ENCODE peak calls at places on chromosomes 12 and 14, in five cellular contexts. P is GM23338; N is mesendoderm; O is GM23248; S is effector memory CD4-positive, alpha-beta T cell. U is an unnamed sample. For H3K4me1, the result is how much of the 10 kb centered on the place peaks cover.

GRCh38 chr12:48890657-48891418 is 25.2 kb upstream of the RND1 start:
- DNase-seq in P (peak), N (peak), O (peak), S (peak), U (peak)

GRCh38 chr14:23450376-23450775 is 14.9 kb upstream of the MYH7 start:
- DNase-seq in P (peak), N (peak), O (no peak), S (no peak), U (no peak)

GRCh38 chr14:61388173-61388975 is 67.0 kb downstream of the PRKCH start:
- DNase-seq in P (no peak), N (peak), O (peak), S (no peak), U (no peak)

GRCh38 chr12:65557425-65558167 is 266.7 kb upstream of the HMGA2 start:
- DNase-seq in P (no peak), N (no peak), O (no peak), S (no peak), U (no peak)

GRCh38 chr14:91373591-91374245 is 43.9 kb downstream of the CCDC88C start:
- DNase-seq in P (no peak), N (no peak), O (no peak), S (no peak), U (peak)

GRCh38 chr14:87617079-87617478 is 375.9 kb downstream of the GALC start:
- DNase-seq in P (no peak), N (peak), O (no peak), S (no peak), U (no peak)

GRCh38 chr14:52417139-52417538 is 103.0 kb downstream of the PTGER2 start:
- DNase-seq in P (no peak), N (no peak), O (no peak), S (no peak), U (no peak)

GRCh38 chr12:7859552-7859951 is 13.2 kb downstream of the SLC2A14 start:
- DNase-seq in P (no peak), N (peak), O (peak), S (no peak), U (no peak)

GRCh38 chr12:123022846-123023245 is 42.4 kb downstream of the ARL6IP4 start:
- DNase-seq in P (no peak), N (no peak), O (no peak), S (no peak), U (no peak)

GRCh38 chr14:35213869-35214387 is 78.3 kb upstream of the PSMA6 start:
- DNase-seq in P (no peak), N (no peak), O (peak), S (no peak), U (no peak)

GRCh38 chr12:105935106-105935505 is 203.6 kb downstream of the NUAK1 start:
- DNase-seq in P (no peak), N (no peak), O (peak), S (no peak), U (no peak)

GRCh38 chr12:62724947-62725447 is 210.0 kb downstream of the PPM1H start:
- DNase-seq in P (peak), N (peak), O (peak), S (no peak), U (no peak)

GRCh38 chr12:54239568-54239967 is 40.4 kb downstream of the CBX5 start:
- DNase-seq in P (no peak), N (no peak), O (no peak), S (no peak), U (no peak)

GRCh38 chr12:22413592-22413991 is 79.1 kb upstream of the ST8SIA1 start:
- DNase-seq in P (no peak), N (no peak), O (no peak), S (no peak), U (no peak)

GRCh38 chr14:104424406-104425072 is 155.0 kb upstream of the C14orf180 start:
- DNase-seq in P (no peak), N (no peak), O (no peak), S (no peak), U (peak)

GRCh38 chr14:51165415-51165814 is 70.5 kb upstream of the TRIM9 start:
- DNase-seq in P (no peak), N (no peak), O (peak), S (no peak), U (no peak)

GRCh38 chr12:64459388-64460024 is 7.6 kb downstream of the TBK1 start:
- DNase-seq in P (peak), N (peak), O (peak), S (peak), U (no peak)

GRCh38 chr14:101397206-101397605 is 164.1 kb upstream of the DIO3 start:
- DNase-seq in P (no peak), N (no peak), O (no peak), S (no peak), U (no peak)

GRCh38 chr12:3651585-3652424 is 101.1 kb downstream of the CRACR2A start:
- DNase-seq in P (no peak), N (peak), O (no peak), S (no peak), U (no peak)

GRCh38 chr14:67133595-67134441 is 55.4 kb upstream of the GARIN2 start:
- DNase-seq in P (peak), N (peak), O (peak), S (no peak), U (no peak)

GRCh38 chr14:54202288-54202687 is 194.5 kb upstream of the CDKN3 start:
- DNase-seq in P (no peak), N (no peak), O (peak), S (no peak), U (no peak)

GRCh38 chr12:65612440-65612839 is 211.8 kb upstream of the HMGA2 start:
- DNase-seq in P (no peak), N (no peak), O (no peak), S (no peak), U (no peak)

GRCh38 chr12:93857917-93858513 is 180.8 kb downstream of the CRADD start:
- DNase-seq in P (no peak), N (no peak), O (no peak), S (no peak), U (no peak)

GRCh38 chr14:105491366-105492006 is 440 bp downstream of the TEDC1 start:
- DNase-seq in P (peak), N (peak), O (peak), S (peak), U (peak)

GRCh38 chr14:20440465-20440864 is 4.5 kb upstream of the KLHL33 start:
- DNase-seq in P (no peak), N (no peak), O (no peak), S (no peak), U (no peak)

GRCh38 chr12:124466200-124467128 is 100.9 kb downstream of the NCOR2 start:
- DNase-seq in P (no peak), N (no peak), O (peak), S (peak), U (peak)

GRCh38 chr12:56728139-56728861 is 3.2 kb upstream of the NACA start:
- DNase-seq in P (no peak), N (no peak), O (no peak), S (no peak), U (no peak)

GRCh38 chr14:96097752-96098151 is 58.6 kb downstream of the C14orf132 start:
- DNase-seq in P (no peak), N (no peak), O (no peak), S (no peak), U (no peak)

GRCh38 chr12:47820631-47821345 is 1.1 kb upstream of the HDAC7 start:
- DNase-seq in P (peak), N (peak), O (peak), S (no peak), U (no peak)

GRCh38 chr14:69870613-69871012 is 8.6 kb upstream of the SMOC1 start:
- DNase-seq in P (no peak), N (no peak), O (no peak), S (no peak), U (no peak)

GRCh38 chr12:89421093-89421835 is 69.0 kb upstream of the DUSP6 start:
- DNase-seq in P (peak), N (peak), O (no peak), S (no peak), U (no peak)

DNA sequence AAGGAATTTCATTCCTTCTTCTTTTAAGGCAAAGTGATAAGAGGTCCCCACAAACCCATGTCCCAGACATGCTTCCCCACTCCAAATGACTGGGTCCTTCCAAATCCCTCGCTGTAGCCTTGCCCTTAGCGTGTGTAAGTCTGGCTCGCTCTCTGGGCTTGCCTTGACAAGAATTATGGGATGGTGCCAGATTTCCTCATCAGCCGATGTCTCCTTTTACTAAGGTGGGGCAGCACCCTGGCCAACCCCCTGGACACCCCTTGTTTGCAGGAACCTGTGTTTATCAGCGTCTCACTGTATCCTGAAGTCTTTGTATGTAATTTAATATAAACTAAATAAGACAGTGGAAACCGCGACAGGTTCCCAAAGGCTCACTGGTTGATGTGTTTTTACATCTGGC is 493.3 kb downstream of the EGLN3 start:
- DNase-seq in P (no peak), N (no peak), O (no peak), S (no peak), U (no peak)
- H3K4me1 ChIP-seq in P (under half), N (under half), O (under half), S (under half), U (under half)

GRCh38 chr12:81181701-81182100 is 103.8 kb downstream of the ACSS3 start:
- DNase-seq in P (no peak), N (no peak), O (no peak), S (no peak), U (no peak)

GRCh38 chr12:81187686-81188085 is 109.8 kb downstream of the ACSS3 start:
- DNase-seq in P (no peak), N (no peak), O (no peak), S (no peak), U (no peak)
- H3K4me3 ChIP-seq in P (no peak), N (no peak), O (no peak), S (no peak), U (no peak)

DNA sequence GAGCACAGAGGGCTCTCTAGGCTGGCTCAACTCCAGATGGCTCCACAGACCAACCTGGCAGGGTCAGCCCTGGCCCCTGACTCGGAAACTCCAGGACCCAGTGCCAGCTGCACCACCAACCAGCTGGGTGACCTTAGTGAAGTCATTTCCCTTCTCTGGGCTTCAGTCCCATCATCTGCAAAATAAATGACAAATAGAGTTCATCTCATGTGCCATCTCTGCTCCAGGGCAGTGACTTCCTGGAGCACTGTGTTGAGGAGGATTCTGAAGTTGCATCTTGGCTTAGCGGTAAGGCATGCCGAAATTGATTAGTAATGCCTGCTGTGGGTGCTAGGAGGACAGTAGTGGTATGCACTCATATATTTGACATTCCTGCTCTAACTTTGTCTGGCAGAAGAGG is 31.5 kb downstream of the DTX1 start:
- DNase-seq in P (no peak), N (peak), O (no peak), S (no peak), U (no peak)
- H3K4me1 ChIP-seq in P (under half), N (under half), O (under half), S (half or more), U (half or more)

DNA sequence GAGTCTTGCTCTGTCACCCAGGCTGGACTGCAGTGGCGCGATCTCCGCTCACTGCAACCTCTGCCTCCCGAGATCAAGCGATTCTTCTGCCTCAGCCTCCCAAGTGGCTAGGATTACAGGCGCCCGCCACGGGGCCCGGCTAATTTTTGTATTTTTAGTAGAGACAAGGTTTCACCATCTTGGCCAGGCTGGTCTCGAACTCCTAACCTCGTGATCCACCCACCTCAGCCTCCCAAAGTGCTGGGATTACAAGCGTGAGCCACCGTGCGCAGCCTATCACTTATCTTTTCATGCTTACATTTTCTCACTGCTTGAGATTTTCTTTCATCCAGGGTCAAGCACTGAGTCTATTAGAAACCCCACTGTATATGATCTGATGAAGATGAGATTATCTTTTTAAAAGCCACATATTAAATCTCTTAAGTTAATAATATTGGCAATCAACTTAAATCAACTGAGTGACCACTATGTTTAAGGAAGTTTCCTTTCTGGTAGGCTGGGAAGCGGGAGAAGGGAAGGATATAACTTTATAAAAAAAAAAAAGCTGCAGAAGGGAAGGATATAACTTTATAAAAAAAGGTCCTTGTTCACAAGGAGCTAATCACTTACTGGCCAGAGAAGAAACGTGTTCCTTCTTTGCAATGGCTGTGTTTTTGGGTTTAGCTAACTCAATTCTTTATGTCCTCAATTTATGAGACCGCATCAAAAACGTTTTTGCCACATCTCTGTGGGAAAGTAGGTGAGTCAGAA is 1.3 kb upstream of the MDM2 start:
- DNase-seq in P (no peak), N (no peak), O (peak), S (no peak), U (no peak)
- H3K4me3 ChIP-seq in P (peak), N (no peak), O (no peak), S (no peak), U (no peak)